ENCODE peak calls at places on chromosomes 3 and 15, in eight cellular contexts. One of them, this sample, is unnamed.

GRCh38 chr3:42706721-42707619 is 4.4 kb upstream of the HHATL start:
- DNase-seq in Peyer's patch: peak; percentile 17
- DNase-seq in fibroblast of mammary gland: no peak
- DNase-seq in ovary: peak; percentile 2
- DNase-seq in astrocyte: no peak
- DNase-seq in naive thymus-derived CD4-positive, alpha-beta T cell: no peak
- DNase-seq in GM12878: no peak
- DNase-seq in coronary artery: peak; percentile 40
- DNase-seq in this sample: no peak

GRCh38 chr3:168159473-168159872 is 63.7 kb upstream of the GOLIM4 start:
- DNase-seq in GM12878: no peak
- DNase-seq in fibroblast of mammary gland: no peak
- DNase-seq in Peyer's patch: no peak
- DNase-seq in naive thymus-derived CD4-positive, alpha-beta T cell: no peak
- DNase-seq in astrocyte: no peak
- DNase-seq in ovary: no peak
- DNase-seq in coronary artery: no peak
- DNase-seq in this sample: no peak

GRCh38 chr3:73680696-73681095 is 56.0 kb upstream of the PDZRN3 start:
- DNase-seq in GM12878: no peak
- DNase-seq in ovary: no peak
- DNase-seq in astrocyte: no peak
- DNase-seq in naive thymus-derived CD4-positive, alpha-beta T cell: no peak
- DNase-seq in Peyer's patch: no peak
- DNase-seq in fibroblast of mammary gland: no peak
- DNase-seq in coronary artery: no peak
- DNase-seq in this sample: no peak

GRCh38 chr3:132382688-132383194 is 34.6 kb upstream of the DNAJC13 start:
- DNase-seq in coronary artery: no peak
- DNase-seq in fibroblast of mammary gland: no peak
- DNase-seq in Peyer's patch: no peak
- DNase-seq in naive thymus-derived CD4-positive, alpha-beta T cell: no peak
- DNase-seq in GM12878: no peak
- DNase-seq in astrocyte: no peak
- DNase-seq in ovary: no peak
- DNase-seq in this sample: no peak

GRCh38 chr15:42363942-42364341 is 4.6 kb downstream of the CAPN3 start:
- DNase-seq in GM12878: no peak
- DNase-seq in coronary artery: no peak
- DNase-seq in Peyer's patch: no peak
- DNase-seq in naive thymus-derived CD4-positive, alpha-beta T cell: no peak
- DNase-seq in ovary: no peak
- DNase-seq in astrocyte: no peak
- DNase-seq in fibroblast of mammary gland: no peak
- DNase-seq in this sample: no peak

GRCh38 chr3:111929484-111929883 is 49.3 kb upstream of the ABHD10 start:
- DNase-seq in naive thymus-derived CD4-positive, alpha-beta T cell: no peak
- DNase-seq in GM12878: no peak
- DNase-seq in fibroblast of mammary gland: no peak
- DNase-seq in coronary artery: no peak
- DNase-seq in ovary: no peak
- DNase-seq in Peyer's patch: no peak
- DNase-seq in astrocyte: no peak
- DNase-seq in this sample: no peak

GRCh38 chr3:15557511-15557946 is 36.0 kb upstream of the COLQ start:
- DNase-seq in naive thymus-derived CD4-positive, alpha-beta T cell: peak; percentile 67
- DNase-seq in GM12878: peak; percentile 67
- DNase-seq in astrocyte: peak; percentile 64
- DNase-seq in fibroblast of mammary gland: peak; percentile 78
- DNase-seq in ovary: peak; percentile 46
- DNase-seq in Peyer's patch: peak; percentile 86
- DNase-seq in coronary artery: no peak
- DNase-seq in this sample: peak; percentile 57

GRCh38 chr3:20190991-20191390 is 5.0 kb upstream of the SGO1 start:
- DNase-seq in coronary artery: no peak
- DNase-seq in ovary: no peak
- DNase-seq in naive thymus-derived CD4-positive, alpha-beta T cell: no peak
- DNase-seq in astrocyte: no peak
- DNase-seq in fibroblast of mammary gland: no peak
- DNase-seq in Peyer's patch: no peak
- DNase-seq in GM12878: no peak
- DNase-seq in this sample: no peak

GRCh38 chr3:37595784-37596180 is 265.9 kb upstream of the CTDSPL start:
- DNase-seq in GM12878: no peak
- DNase-seq in Peyer's patch: no peak
- DNase-seq in astrocyte: no peak
- DNase-seq in naive thymus-derived CD4-positive, alpha-beta T cell: no peak
- DNase-seq in ovary: no peak
- DNase-seq in fibroblast of mammary gland: no peak
- DNase-seq in coronary artery: no peak
- DNase-seq in this sample: no peak

GRCh38 chr15:89083246-89083645 is 5.0 kb upstream of the ABHD2 start:
- DNase-seq in GM12878: no peak
- DNase-seq in naive thymus-derived CD4-positive, alpha-beta T cell: no peak
- DNase-seq in fibroblast of mammary gland: no peak
- DNase-seq in coronary artery: no peak
- DNase-seq in ovary: no peak
- DNase-seq in Peyer's patch: no peak
- DNase-seq in astrocyte: no peak
- DNase-seq in this sample: no peak

GRCh38 chr15:101490922-101491738 is 1.6 kb upstream of the PCSK6 start:
- DNase-seq in coronary artery: peak; percentile 66
- DNase-seq in astrocyte: no peak
- DNase-seq in Peyer's patch: no peak
- DNase-seq in GM12878: no peak
- DNase-seq in naive thymus-derived CD4-positive, alpha-beta T cell: no peak
- DNase-seq in fibroblast of mammary gland: no peak
- DNase-seq in ovary: no peak
- DNase-seq in this sample: no peak

GRCh38 chr3:15051531-15051930 is 13.6 kb downstream of the MRPS25 start:
- DNase-seq in Peyer's patch: peak; percentile 68
- DNase-seq in ovary: no peak
- DNase-seq in fibroblast of mammary gland: peak; percentile 49
- DNase-seq in naive thymus-derived CD4-positive, alpha-beta T cell: peak; percentile 28
- DNase-seq in coronary artery: no peak
- DNase-seq in astrocyte: no peak
- DNase-seq in GM12878: no peak
- DNase-seq in this sample: peak; percentile 33

DNA sequence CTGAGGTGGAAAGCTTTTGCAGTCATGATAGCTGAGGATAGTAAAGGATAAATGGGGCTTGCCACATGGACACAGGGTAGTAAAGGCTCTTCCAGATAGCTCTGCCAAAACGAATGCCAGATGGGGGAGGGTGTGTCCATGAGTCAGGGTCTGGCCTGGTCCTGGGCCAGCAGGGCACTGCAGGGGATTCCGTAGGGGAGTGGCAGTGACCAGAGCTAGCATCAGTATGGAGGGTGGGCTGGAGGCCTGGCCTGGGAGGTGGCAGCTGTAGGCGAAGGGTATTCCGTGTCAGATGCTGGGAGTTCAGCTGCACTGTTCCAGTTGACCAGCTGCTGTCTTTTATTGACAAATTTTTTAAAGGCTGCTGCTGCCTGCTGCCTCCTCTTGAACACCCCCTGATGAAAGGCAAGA is 23.6 kb downstream of the TSEN2 start:
- DNase-seq in fibroblast of mammary gland: peak; percentile 94
- DNase-seq in coronary artery: peak; percentile 75
- DNase-seq in Peyer's patch: no peak
- DNase-seq in astrocyte: peak; percentile 54
- DNase-seq in ovary: peak; percentile 43
- DNase-seq in GM12878: no peak
- DNase-seq in naive thymus-derived CD4-positive, alpha-beta T cell: no peak
- DNase-seq in this sample: no peak
- H3K4me3 ChIP-seq in fibroblast of mammary gland: peak overlapping the region; percentile 28
- H3K4me3 ChIP-seq in coronary artery: peak overlapping the region; percentile 37
- H3K4me3 ChIP-seq in Peyer's patch: no peak overlapping the region
- H3K4me3 ChIP-seq in astrocyte: peak overlapping the region; percentile 35
- H3K4me3 ChIP-seq in ovary: no peak overlapping the region
- H3K4me3 ChIP-seq in GM12878: no peak overlapping the region
- H3K4me3 ChIP-seq in naive thymus-derived CD4-positive, alpha-beta T cell: no peak overlapping the region
- H3K4me3 ChIP-seq in this sample: no peak overlapping the region

DNA sequence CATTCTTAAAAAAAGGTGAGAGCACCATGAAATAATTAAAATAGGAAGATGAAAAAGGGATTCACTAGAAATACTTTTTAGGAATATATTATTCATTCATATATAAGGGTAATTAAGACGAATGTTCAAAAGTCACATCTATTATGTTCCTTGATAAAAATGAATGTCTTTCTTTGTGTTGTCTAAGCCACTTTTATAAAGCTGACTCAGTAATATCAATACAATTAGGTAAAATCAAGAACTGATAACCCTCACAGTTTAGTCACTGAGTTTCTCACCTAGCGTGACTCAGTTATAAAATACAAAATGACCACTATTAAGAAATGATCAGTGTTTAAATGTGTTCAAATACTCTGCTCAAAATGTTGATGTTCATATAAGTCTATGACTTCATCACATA is 370.1 kb downstream of the TBC1D5 start:
- DNase-seq in ovary: no peak
- DNase-seq in fibroblast of mammary gland: no peak
- DNase-seq in GM12878: no peak
- DNase-seq in coronary artery: no peak
- DNase-seq in Peyer's patch: no peak
- DNase-seq in naive thymus-derived CD4-positive, alpha-beta T cell: no peak
- DNase-seq in astrocyte: no peak
- DNase-seq in this sample: no peak
- H3K4me3 ChIP-seq in ovary: no peak overlapping the region
- H3K4me3 ChIP-seq in fibroblast of mammary gland: no peak overlapping the region
- H3K4me3 ChIP-seq in GM12878: no peak overlapping the region
- H3K4me3 ChIP-seq in coronary artery: no peak overlapping the region
- H3K4me3 ChIP-seq in Peyer's patch: no peak overlapping the region
- H3K4me3 ChIP-seq in naive thymus-derived CD4-positive, alpha-beta T cell: no peak overlapping the region
- H3K4me3 ChIP-seq in astrocyte: no peak overlapping the region
- H3K4me3 ChIP-seq in this sample: no peak overlapping the region

GRCh38 chr3:174618368-174618767 is 240.8 kb upstream of the NAALADL2 start:
- DNase-seq in astrocyte: no peak
- DNase-seq in Peyer's patch: no peak
- DNase-seq in naive thymus-derived CD4-positive, alpha-beta T cell: no peak
- DNase-seq in GM12878: no peak
- DNase-seq in fibroblast of mammary gland: no peak
- DNase-seq in ovary: no peak
- DNase-seq in coronary artery: no peak
- DNase-seq in this sample: no peak
- H3K4me3 ChIP-seq in astrocyte: no peak overlapping the region
- H3K4me3 ChIP-seq in Peyer's patch: no peak overlapping the region
- H3K4me3 ChIP-seq in naive thymus-derived CD4-positive, alpha-beta T cell: no peak overlapping the region
- H3K4me3 ChIP-seq in GM12878: no peak overlapping the region
- H3K4me3 ChIP-seq in fibroblast of mammary gland: no peak overlapping the region
- H3K4me3 ChIP-seq in ovary: no peak overlapping the region
- H3K4me3 ChIP-seq in coronary artery: no peak overlapping the region
- H3K4me3 ChIP-seq in this sample: no peak overlapping the region

GRCh38 chr15:56342653-56343052 is 22.6 kb upstream of the TEX9 start:
- DNase-seq in ovary: no peak
- DNase-seq in astrocyte: peak; percentile 39
- DNase-seq in fibroblast of mammary gland: peak; percentile 51
- DNase-seq in naive thymus-derived CD4-positive, alpha-beta T cell: no peak
- DNase-seq in coronary artery: no peak
- DNase-seq in Peyer's patch: no peak
- DNase-seq in GM12878: no peak
- DNase-seq in this sample: no peak
- H3K4me3 ChIP-seq in ovary: no peak overlapping the region
- H3K4me3 ChIP-seq in astrocyte: no peak overlapping the region
- H3K4me3 ChIP-seq in fibroblast of mammary gland: no peak overlapping the region
- H3K4me3 ChIP-seq in naive thymus-derived CD4-positive, alpha-beta T cell: no peak overlapping the region
- H3K4me3 ChIP-seq in coronary artery: no peak overlapping the region
- H3K4me3 ChIP-seq in Peyer's patch: no peak overlapping the region
- H3K4me3 ChIP-seq in GM12878: no peak overlapping the region
- H3K4me3 ChIP-seq in this sample: no peak overlapping the region

GRCh38 chr3:164851204-164851603 is 227.1 kb downstream of the SI start:
- DNase-seq in ovary: no peak
- DNase-seq in Peyer's patch: no peak
- DNase-seq in fibroblast of mammary gland: no peak
- DNase-seq in naive thymus-derived CD4-positive, alpha-beta T cell: no peak
- DNase-seq in coronary artery: no peak
- DNase-seq in GM12878: no peak
- DNase-seq in astrocyte: no peak
- DNase-seq in this sample: no peak
- H3K4me3 ChIP-seq in ovary: no peak overlapping the region
- H3K4me3 ChIP-seq in Peyer's patch: no peak overlapping the region
- H3K4me3 ChIP-seq in fibroblast of mammary gland: no peak overlapping the region
- H3K4me3 ChIP-seq in naive thymus-derived CD4-positive, alpha-beta T cell: no peak overlapping the region
- H3K4me3 ChIP-seq in coronary artery: no peak overlapping the region
- H3K4me3 ChIP-seq in GM12878: no peak overlapping the region
- H3K4me3 ChIP-seq in astrocyte: no peak overlapping the region
- H3K4me3 ChIP-seq in this sample: no peak overlapping the region

GRCh38 chr3:184691397-184692131 is 20.3 kb downstream of the MAGEF1 start:
- DNase-seq in ovary: peak; percentile 48
- DNase-seq in fibroblast of mammary gland: no peak
- DNase-seq in astrocyte: no peak
- DNase-seq in Peyer's patch: no peak
- DNase-seq in coronary artery: no peak
- DNase-seq in naive thymus-derived CD4-positive, alpha-beta T cell: no peak
- DNase-seq in GM12878: no peak
- DNase-seq in this sample: no peak
- H3K4me3 ChIP-seq in ovary: no peak overlapping the region
- H3K4me3 ChIP-seq in fibroblast of mammary gland: no peak overlapping the region
- H3K4me3 ChIP-seq in astrocyte: no peak overlapping the region
- H3K4me3 ChIP-seq in Peyer's patch: no peak overlapping the region
- H3K4me3 ChIP-seq in coronary artery: peak overlapping the region; percentile 56
- H3K4me3 ChIP-seq in naive thymus-derived CD4-positive, alpha-beta T cell: no peak overlapping the region
- H3K4me3 ChIP-seq in GM12878: no peak overlapping the region
- H3K4me3 ChIP-seq in this sample: no peak overlapping the region

GRCh38 chr3:128082545-128082944 is 30.3 kb downstream of the SEC61A1 start:
- DNase-seq in naive thymus-derived CD4-positive, alpha-beta T cell: no peak
- DNase-seq in ovary: no peak
- DNase-seq in fibroblast of mammary gland: no peak
- DNase-seq in GM12878: no peak
- DNase-seq in coronary artery: no peak
- DNase-seq in astrocyte: no peak
- DNase-seq in Peyer's patch: no peak
- DNase-seq in this sample: no peak

GRCh38 chr3:128081846-128082245 is 29.6 kb downstream of the SEC61A1 start:
- DNase-seq in astrocyte: peak; percentile 40
- DNase-seq in fibroblast of mammary gland: peak; percentile 86
- DNase-seq in coronary artery: peak; percentile 28
- DNase-seq in Peyer's patch: no peak
- DNase-seq in GM12878: no peak
- DNase-seq in ovary: no peak
- DNase-seq in naive thymus-derived CD4-positive, alpha-beta T cell: no peak
- DNase-seq in this sample: no peak

GRCh38 chr3:128079823-128080222 is 27.6 kb downstream of the SEC61A1 start:
- DNase-seq in naive thymus-derived CD4-positive, alpha-beta T cell: no peak
- DNase-seq in GM12878: no peak
- DNase-seq in fibroblast of mammary gland: no peak
- DNase-seq in Peyer's patch: no peak
- DNase-seq in astrocyte: no peak
- DNase-seq in coronary artery: peak; percentile 43
- DNase-seq in ovary: no peak
- DNase-seq in this sample: no peak

GRCh38 chr3:128080323-128080898 is 28.2 kb downstream of the SEC61A1 start:
- DNase-seq in astrocyte: peak; percentile 89
- DNase-seq in Peyer's patch: no peak
- DNase-seq in naive thymus-derived CD4-positive, alpha-beta T cell: no peak
- DNase-seq in ovary: no peak
- DNase-seq in coronary artery: peak; percentile 26
- DNase-seq in fibroblast of mammary gland: peak; percentile 99
- DNase-seq in GM12878: no peak
- DNase-seq in this sample: no peak

GRCh38 chr3:128081226-128081625 is 29.0 kb downstream of the SEC61A1 start:
- DNase-seq in ovary: no peak
- DNase-seq in GM12878: no peak
- DNase-seq in coronary artery: peak; percentile 36
- DNase-seq in fibroblast of mammary gland: no peak
- DNase-seq in Peyer's patch: no peak
- DNase-seq in naive thymus-derived CD4-positive, alpha-beta T cell: no peak
- DNase-seq in astrocyte: no peak
- DNase-seq in this sample: no peak
- H3K4me3 ChIP-seq in ovary: no peak overlapping the region
- H3K4me3 ChIP-seq in GM12878: no peak overlapping the region
- H3K4me3 ChIP-seq in coronary artery: no peak overlapping the region
- H3K4me3 ChIP-seq in fibroblast of mammary gland: no peak overlapping the region
- H3K4me3 ChIP-seq in Peyer's patch: no peak overlapping the region
- H3K4me3 ChIP-seq in naive thymus-derived CD4-positive, alpha-beta T cell: no peak overlapping the region
- H3K4me3 ChIP-seq in astrocyte: no peak overlapping the region
- H3K4me3 ChIP-seq in this sample: no peak overlapping the region